ENCODE peak calls at places on chromosome 19, in five cellular contexts. J is uterus, T is esophagus squamous epithelium, F is tibial nerve, B is right atrium auricular region. M is an unnamed sample.

GRCh38 chr19:37691881-37692504 is 27.6 kb downstream of the ZNF607 start:
- DNase-seq in J (peak; percentile 81), T (peak; percentile 31), F (peak; percentile 61), B (peak; percentile 83), M (peak; percentile 33)

GRCh38 chr19:33470040-33470330 is 51.6 kb downstream of the PEPD start:
- DNase-seq in J (no peak), T (no peak), F (no peak), B (no peak), M (no peak)

GRCh38 chr19:13208131-13208963 is 58.1 kb downstream of the IER2 start:
- DNase-seq in J (peak; percentile 79), T (no peak), F (peak; percentile 73), B (no peak), M (no peak)

GRCh38 chr19:3769494-3769893 is 2.5 kb downstream of the RAX2 start:
- DNase-seq in J (no peak), T (no peak), F (no peak), B (no peak), M (no peak)

GRCh38 chr19:7668842-7669241 is at the start of gene RETN:
- DNase-seq in J (no peak), T (no peak), F (no peak), B (no peak), M (no peak)

GRCh38 chr19:12800873-12801465 is 631 bp downstream of the PRDX2 start:
- DNase-seq in J (no peak), T (no peak), F (no peak), B (no peak), M (no peak)

GRCh38 chr19:41325947-41326706 is 16.2 kb downstream of the CCDC97 start:
- DNase-seq in J (no peak), T (no peak), F (no peak), B (no peak), M (peak; percentile 38)

GRCh38 chr19:54129617-54129996 is 8.0 kb upstream of the CNOT3 start:
- DNase-seq in J (no peak), T (no peak), F (no peak), B (no peak), M (no peak)

GRCh38 chr19:10418281-10419199 is 1.8 kb upstream of the PDE4A start:
- DNase-seq in J (no peak), T (no peak), F (no peak), B (no peak), M (no peak)

GRCh38 chr19:38843175-38843758 is 6.5 kb downstream of the HNRNPL start:
- DNase-seq in J (no peak), T (no peak), F (no peak), B (no peak), M (no peak)

GRCh38 chr19:5143471-5144411 is 174.8 kb downstream of the KDM4B start:
- DNase-seq in J (no peak), T (no peak), F (no peak), B (no peak), M (no peak)

GRCh38 chr19:4390862-4391693 is 9.3 kb downstream of the SH3GL1 start:
- DNase-seq in J (no peak), T (no peak), F (no peak), B (no peak), M (no peak)

GRCh38 chr19:53867225-53868090 is at the start of gene MYADM:
- DNase-seq in J (peak; percentile 100), T (peak; percentile 91), F (peak; percentile 100), B (peak; percentile 99), M (peak; percentile 95)

GRCh38 chr19:29690842-29691241 is 24.2 kb downstream of the C19orf12 start:
- DNase-seq in J (no peak), T (no peak), F (no peak), B (no peak), M (no peak)

GRCh38 chr19:45439569-45440258 is 16.0 kb upstream of the ERCC1 start:
- DNase-seq in J (peak; percentile 90), T (no peak), F (peak; percentile 73), B (peak; percentile 85), M (no peak)

GRCh38 chr19:8552810-8553209 is 24.4 kb downstream of the MYO1F start:
- DNase-seq in J (no peak), T (no peak), F (no peak), B (no peak), M (no peak)

GRCh38 chr19:11405846-11406643 is 13.1 kb downstream of the RGL3 start:
- DNase-seq in J (no peak), T (no peak), F (no peak), B (no peak), M (no peak)

GRCh38 chr19:6457958-6458694 is 1.5 kb downstream of the SLC25A23 start:
- DNase-seq in J (peak; percentile 27), T (no peak), F (no peak), B (no peak), M (no peak)

GRCh38 chr19:18749362-18750231 is 41.5 kb downstream of the COMP start:
- DNase-seq in J (no peak), T (no peak), F (no peak), B (no peak), M (no peak)

GRCh38 chr19:34359954-34360315 is 5.1 kb upstream of the GPI start:
- DNase-seq in J (no peak), T (no peak), F (no peak), B (no peak), M (no peak)

GRCh38 chr19:58581227-58582141 is 8.3 kb upstream of the MZF1 start:
- DNase-seq in J (peak; percentile 86), T (no peak), F (peak; percentile 89), B (peak; percentile 92), M (peak; percentile 63)

GRCh38 chr19:48752511-48753365 is at the start of gene FUT1:
- DNase-seq in J (no peak), T (no peak), F (no peak), B (peak; percentile 59), M (no peak)
- H3K4me3 ChIP-seq in J (peak within 1 kb of the TSS; percentile 10), T (peak within 1 kb of the TSS; percentile 74), F (peak within 1 kb of the TSS; percentile 33), B (peak within 1 kb of the TSS; percentile 48), M (peak within 1 kb of the TSS; percentile 24)

GRCh38 chr19:23823952-23824389 is 65.3 kb upstream of the ZNF681 start:
- DNase-seq in J (no peak), T (no peak), F (no peak), B (no peak), M (no peak)
- TF ChIP-seq CTCF in J (no peak), T (no peak), F (no peak), B (no peak), M (no peak)

GRCh38 chr19:2490659-2491058 is 14.7 kb downstream of the GADD45B start:
- DNase-seq in J (no peak), T (no peak), F (no peak), B (no peak), M (no peak)

GRCh38 chr19:2492870-2493269 is 16.9 kb downstream of the GADD45B start:
- DNase-seq in J (no peak), T (no peak), F (no peak), B (no peak), M (no peak)

GRCh38 chr19:2488405-2488941 is 12.5 kb downstream of the GADD45B start:
- DNase-seq in J (no peak), T (no peak), F (no peak), B (no peak), M (no peak)

GRCh38 chr19:2488942-2489731 is 13.2 kb downstream of the GADD45B start:
- DNase-seq in J (no peak), T (no peak), F (no peak), B (no peak), M (no peak)

GRCh38 chr19:2491130-2491801 is 15.3 kb downstream of the GADD45B start:
- DNase-seq in J (peak; percentile 39), T (no peak), F (no peak), B (no peak), M (no peak)
- H3K27me3 ChIP-seq in J (no peaks in the 10 kb centered on the region), T (no peaks in the 10 kb centered on the region), F (no peaks in the 10 kb centered on the region), B (no peaks in the 10 kb centered on the region), M (no peaks in the 10 kb centered on the region)

DNA sequence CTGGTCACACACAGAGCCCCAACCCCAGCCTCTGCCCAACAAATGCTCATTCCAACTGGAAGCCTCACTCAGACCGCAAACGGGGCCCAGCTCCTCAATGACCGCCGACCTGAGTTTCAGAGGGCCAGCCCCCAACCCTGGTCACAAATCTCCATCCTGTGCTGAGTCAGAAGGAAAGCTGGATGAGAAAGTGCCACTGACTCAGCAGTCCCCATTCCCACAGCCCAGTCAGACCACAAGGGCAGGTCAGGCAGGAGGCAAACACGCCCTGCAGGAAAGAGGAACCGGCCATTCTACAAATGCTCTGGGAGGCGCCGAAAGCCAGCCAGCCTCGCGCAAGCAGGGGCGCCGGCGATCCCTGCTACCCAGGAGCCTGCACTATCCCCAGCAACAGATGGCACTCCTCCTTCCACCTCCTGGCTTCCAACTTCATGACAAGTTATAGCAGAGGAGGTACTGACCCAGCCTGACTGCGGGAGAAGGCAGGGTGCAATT is 14.1 kb upstream of the PRKD2 start:
- DNase-seq in J (no peak), T (no peak), F (no peak), B (no peak), M (peak; percentile 50)
- H3K4me3 ChIP-seq in J (no peak overlapping the region), T (no peak overlapping the region), F (no peak overlapping the region), B (no peak overlapping the region), M (no peak overlapping the region)

DNA sequence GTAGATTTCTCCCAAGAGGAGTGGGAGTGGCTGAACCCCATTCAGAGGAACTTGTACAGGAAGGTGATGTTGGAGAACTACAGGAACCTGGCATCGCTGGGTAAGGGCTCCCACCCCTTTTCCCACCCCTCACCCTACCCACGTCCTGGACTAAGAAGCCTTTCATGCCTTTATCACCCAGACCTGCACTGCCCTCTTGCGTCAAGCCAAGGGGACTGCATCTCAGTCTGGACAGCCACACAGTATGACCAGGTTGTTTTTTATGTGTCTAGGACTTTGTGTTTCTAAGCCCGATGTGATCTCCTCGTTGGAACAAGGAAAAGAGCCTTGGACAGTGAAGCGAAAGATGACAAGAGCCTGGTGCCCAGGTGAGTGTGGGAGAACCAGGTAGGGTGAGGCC is 8.8 kb downstream of the ZFP28 start:
- DNase-seq in J (no peak), T (no peak), F (no peak), B (no peak), M (no peak)
- TF ChIP-seq CTCF in J (no peak), T (no peak), F (no peak), B (no peak), M (no peak)

GRCh38 chr19:1754651-1755466 is 1.6 kb downstream of the ONECUT3 start:
- DNase-seq in J (no peak), T (no peak), F (no peak), B (no peak), M (no peak)
- H3K27me3 ChIP-seq in J (peaks cover 74% of the 10 kb centered on the region), T (peaks cover 70% of the 10 kb centered on the region), F (peaks cover 3% of the 10 kb centered on the region), B (peaks cover 68% of the 10 kb centered on the region), M (peaks cover 64% of the 10 kb centered on the region)

DNA sequence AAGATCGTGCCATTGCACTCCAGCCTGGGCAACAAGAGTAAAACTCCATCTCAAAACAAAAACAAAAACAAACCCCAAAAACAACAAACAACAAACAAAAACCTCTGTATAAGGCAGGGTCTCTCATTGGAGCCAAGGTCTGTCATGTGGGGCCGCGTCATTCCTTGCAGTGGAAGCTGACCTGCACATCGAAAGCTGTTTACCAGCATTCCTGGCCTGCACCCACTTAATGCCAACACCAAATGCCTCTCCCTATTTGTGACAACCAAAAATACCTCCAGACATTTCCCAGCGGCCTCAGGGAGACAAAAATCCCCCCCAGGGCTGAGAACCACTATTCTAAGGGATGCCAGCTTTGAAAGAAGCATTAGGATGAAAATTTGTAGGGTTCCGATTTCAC is 1.2 kb downstream of the CPAMD8 start:
- DNase-seq in J (no peak), T (no peak), F (no peak), B (no peak), M (no peak)
- H3K4me3 ChIP-seq in J (no peak overlapping the region), T (no peak overlapping the region), F (no peak overlapping the region), B (peak overlapping the region; percentile 50), M (no peak overlapping the region)

M was measured in BJ.